ENCODE peak calls at places on chromosomes 4 and X, in four cellular contexts. V is stimulated activated CD8-positive, alpha-beta memory T cell treated with anti-CD3 and anti-CD28 coated beads, Interleukin-15, amount 100 ng/mL, for 4 hours; B is HT1080; Y is GM20000. C is an unnamed sample.
A peak's percentile ranks its signal among the peaks of the same experiment; 100 is the strongest.

GRCh38 chr4:153083447-153083921 is 120.8 kb upstream of the TRIM2 start:
- DNase-seq in B (peak; percentile 85), Y (peak; percentile 67), V (no peak), C (peak; percentile 87)

GRCh38 chr4:183563874-183564273 is 59.0 kb downstream of the ING2 start:
- DNase-seq in V (no peak), Y (no peak), B (peak; percentile 55), C (peak; percentile 89)

GRCh38 chrX:31497086-31497485 is 425.2 kb upstream of the FTHL17 start:
- DNase-seq in V (no peak), B (peak; percentile 8), Y (no peak), C (peak; percentile 13)

GRCh38 chr4:133439830-133440229 is 290.7 kb downstream of the PCDH10 start:
- DNase-seq in Y (no peak), B (no peak), V (no peak), C (no peak)

GRCh38 chrX:71282514-71283408 is 674 bp upstream of the NONO start:
- DNase-seq in V (no peak), Y (peak; percentile 14), B (peak; percentile 47), C (peak; percentile 46)

GRCh38 chr4:17667653-17668201 is 53.3 kb downstream of the MED28 start:
- DNase-seq in Y (no peak), V (no peak), B (no peak), C (no peak)

GRCh38 chrX:134694333-134694925 is 36.2 kb upstream of the PLAC1 start:
- DNase-seq in V (no peak), Y (no peak), B (no peak), C (peak; percentile 74)

GRCh38 chrX:40172169-40172979 is 74.6 kb upstream of the BCOR start:
- DNase-seq in V (no peak), Y (peak; percentile 27), B (no peak), C (peak; percentile 38)

GRCh38 chr4:127782025-127782274 is 172 bp upstream of the HSPA4L start:
- DNase-seq in Y (peak; percentile 95), B (peak; percentile 84), V (no peak), C (peak; percentile 88)

GRCh38 chrX:24054182-24055042 is at the start of gene EIF2S3:
- DNase-seq in Y (peak; percentile 85), V (peak; percentile 82), B (peak; percentile 94), C (peak; percentile 92)

GRCh38 chr4:94458682-94459081 is 6.9 kb downstream of the PDLIM5 start:
- DNase-seq in Y (no peak), B (no peak), V (no peak), C (no peak)

GRCh38 chr4:101284546-101284945 is 62.8 kb downstream of the PPP3CA start:
- DNase-seq in Y (no peak), V (no peak), B (no peak), C (no peak)

GRCh38 chr4:100165809-100166208 is 24.5 kb downstream of the DDIT4L start:
- DNase-seq in B (no peak), V (no peak), Y (no peak), C (no peak)

GRCh38 chrX:50579955-50580354 is 109.3 kb upstream of the DGKK start:
- DNase-seq in B (peak; percentile 38), Y (peak; percentile 40), V (no peak), C (peak; percentile 60)

GRCh38 chr4:8215641-8216442 is 16.8 kb downstream of the SH3TC1 start:
- DNase-seq in B (no peak), Y (no peak), V (no peak), C (no peak)

GRCh38 chr4:122576261-122577188 is 44.3 kb downstream of the IL21 start:
- DNase-seq in Y (peak; percentile 51), B (peak; percentile 58), V (no peak), C (peak; percentile 62)

GRCh38 chr4:76074468-76074867 is at the start of gene ART3:
- DNase-seq in Y (no peak), V (no peak), B (no peak), C (no peak)

GRCh38 chr4:22019676-22020075 is 71.1 kb upstream of the KCNIP4 start:
- DNase-seq in B (no peak), Y (no peak), V (no peak), C (peak; percentile 17)

GRCh38 chr4:184261246-184261645 is 43.6 kb upstream of the ENPP6 start:
- DNase-seq in Y (no peak), V (no peak), B (no peak), C (no peak)

GRCh38 chr4:137946423-137946822 is 295.7 kb downstream of the SLC7A11 start:
- DNase-seq in Y (no peak), V (no peak), B (peak; percentile 7), C (peak; percentile 40)

GRCh38 chrX:136812286-136812685 is 31.6 kb upstream of the ARHGEF6 start:
- DNase-seq in Y (no peak), B (no peak), V (no peak), C (no peak)

GRCh38 chr4:123833156-123833555 is 436.6 kb downstream of the SPRY1 start:
- DNase-seq in V (no peak), Y (no peak), B (peak; percentile 37), C (peak; percentile 56)

GRCh38 chrX:18885317-18886004 is 98.5 kb downstream of the PHKA2 start:
- DNase-seq in V (no peak), Y (peak; percentile 7), B (no peak), C (no peak)

GRCh38 chr4:6909113-6909969 is at the start of gene TBC1D14:
- DNase-seq in B (peak; percentile 82), V (peak; percentile 78), Y (peak; percentile 99), C (peak; percentile 90)

GRCh38 chrX:107718156-107718621 is 57.4 kb downstream of the TSC22D3 start:
- DNase-seq in V (no peak), Y (peak; percentile 42), B (peak; percentile 69), C (peak; percentile 74)

GRCh38 chr4:110196206-110196870 is 2.1 kb downstream of the ELOVL6 start:
- DNase-seq in B (peak; percentile 44), Y (peak; percentile 71), V (peak; percentile 15), C (peak; percentile 47)

GRCh38 chr4:145898926-145899531 is 39.6 kb downstream of the ZNF827 start:
- DNase-seq in V (no peak), B (no peak), Y (no peak), C (no peak)

GRCh38 chr4:134408897-134409296 is 207.3 kb upstream of the PABPC4L start:
- DNase-seq in V (no peak), B (no peak), Y (no peak), C (no peak)

GRCh38 chr4:158845166-158846041 is 76.6 kb downstream of the FNIP2 start:
- DNase-seq in Y (no peak), V (no peak), B (no peak), C (no peak)

GRCh38 chrX:68083510-68083909 is 349.8 kb downstream of the OPHN1 start:
- DNase-seq in Y (no peak), B (no peak), V (no peak), C (no peak)

GRCh38 chr4:82372502-82372873 is 1.3 kb downstream of the HNRNPD start:
- DNase-seq in B (peak; percentile 58), Y (peak; percentile 34), V (peak; percentile 5), C (peak; percentile 35)

GRCh38 chr4:80268081-80268823 is 1.8 kb downstream of the FGF5 start:
- DNase-seq in B (peak; percentile 13), V (no peak), Y (no peak), C (peak; percentile 49)

GRCh38 chrX:107272431-107272921 is 66.1 kb downstream of the DNAAF6 start:
- DNase-seq in B (no peak), V (no peak), Y (no peak), C (peak; percentile 31)

GRCh38 chr4:153488719-153489384 is 22.7 kb downstream of the TMEM131L start:
- DNase-seq in Y (peak; percentile 41), V (no peak), B (no peak), C (peak; percentile 45)

GRCh38 chr4:185256444-185256843 is 47.0 kb downstream of the SNX25 start:
- DNase-seq in V (no peak), B (peak; percentile 89), Y (no peak), C (peak; percentile 85)

GRCh38 chr4:41709844-41710481 is 38.6 kb downstream of the PHOX2B start:
- DNase-seq in B (peak; percentile 89), V (no peak), Y (no peak), C (peak; percentile 88)

C was measured in epithelial cell of esophagus.